ENCODE peak calls at places on chromosomes 5 and 9, in six cellular contexts. R is GM12878, U is H1, K is HepG2, Q is K562, G is GM12892. D is an unnamed sample.

GRCh38 chr9:89398651-89399050 is 80.4 kb downstream of the SECISBP2 start:
- DNase-seq in U (no peak), K (no peak), Q (no peak), R (no peak), G (no peak), D (no peak)

GRCh38 chr9:87464110-87464991 is 33.3 kb upstream of the DAPK1 start:
- DNase-seq in Q (no peak), K (no peak), R (peak; percentile 82), U (no peak), G (no peak), D (no peak)

GRCh38 chr5:105639068-105639467 is 2031.7 kb downstream of the EFNA5 start:
- DNase-seq in R (no peak), G (no peak), U (no peak), Q (peak; percentile 7), K (peak; percentile 0), D (no peak)

GRCh38 chr9:6909186-6909585 is 151.4 kb downstream of the KDM4C start:
- DNase-seq in K (no peak), Q (no peak), R (no peak), U (no peak), G (no peak), D (no peak)

GRCh38 chr5:168404366-168404765 is 81.9 kb upstream of the RARS1 start:
- DNase-seq in Q (no peak), R (no peak), U (no peak), G (no peak), K (no peak), D (no peak)

GRCh38 chr9:112061152-112061740 is 113.9 kb downstream of the SUSD1 start:
- DNase-seq in G (peak; percentile 40), Q (peak; percentile 60), U (no peak), R (peak; percentile 75), K (peak; percentile 56), D (peak; percentile 46)

GRCh38 chr9:98007251-98007928 is 24.2 kb downstream of the ANP32B start:
- DNase-seq in U (no peak), G (no peak), R (no peak), K (peak; percentile 10), Q (no peak), D (no peak)

GRCh38 chr5:136856648-136857047 is 491.3 kb upstream of the TRPC7 start:
- DNase-seq in G (no peak), R (no peak), U (no peak), Q (no peak), K (no peak), D (no peak)

GRCh38 chr5:1312993-1313833 is 18.3 kb upstream of the TERT start:
- DNase-seq in U (no peak), G (peak; percentile 52), R (peak; percentile 95), K (no peak), Q (no peak), D (peak; percentile 47)

GRCh38 chr5:14433202-14433601 is 148.4 kb upstream of the OTULINL start:
- DNase-seq in G (no peak), U (no peak), K (no peak), R (no peak), Q (no peak), D (no peak)

GRCh38 chr5:159746707-159747106 is 169.6 kb upstream of the ADRA1B start:
- DNase-seq in K (no peak), G (no peak), Q (no peak), R (no peak), U (no peak), D (no peak)

GRCh38 chr9:35776018-35776417 is 15.4 kb upstream of the NPR2 start:
- DNase-seq in R (no peak), U (no peak), Q (no peak), G (no peak), K (no peak), D (no peak)

GRCh38 chr5:178314961-178315820 is 82.6 kb upstream of the PHYKPL start:
- DNase-seq in K (no peak), G (no peak), U (no peak), R (no peak), Q (no peak), D (no peak)

GRCh38 chr9:110638381-110638954 is 30.1 kb upstream of the MUSK start:
- DNase-seq in K (no peak), G (no peak), U (no peak), Q (no peak), R (no peak), D (no peak)

GRCh38 chr5:159928122-159928960 is 12.1 kb downstream of the ADRA1B start:
- DNase-seq in K (no peak), G (no peak), R (no peak), U (no peak), Q (no peak), D (no peak)

GRCh38 chr5:107821288-107821687 is 150.6 kb upstream of the EFNA5 start:
- DNase-seq in K (no peak), G (no peak), U (no peak), R (no peak), Q (no peak), D (no peak)

GRCh38 chr5:21919417-21920022 is 933.6 kb downstream of the CDH12 start:
- DNase-seq in R (peak; percentile 13), K (peak; percentile 14), G (no peak), U (no peak), Q (peak; percentile 16), D (peak; percentile 16)

GRCh38 chr5:82421119-82421518 is 143.0 kb upstream of the RPS23 start:
- DNase-seq in G (no peak), R (no peak), K (no peak), Q (no peak), U (no peak), D (no peak)

GRCh38 chr5:27568811-27569210 is 530.4 kb upstream of the CDH9 start:
- DNase-seq in G (no peak), K (no peak), U (no peak), R (no peak), Q (no peak), D (no peak)

GRCh38 chr9:136110082-136111061 is 8.3 kb downstream of the TMEM250 start:
- DNase-seq in R (no peak), G (no peak), Q (peak; percentile 58), U (no peak), K (no peak), D (no peak)

GRCh38 chr5:147831465-147831864 is at the start of gene SPINK1:
- DNase-seq in K (no peak), Q (no peak), U (no peak), G (no peak), R (no peak), D (no peak)

GRCh38 chr9:95508968-95509850 is 7.6 kb downstream of the PTCH1 start:
- DNase-seq in K (peak; percentile 73), Q (peak; percentile 42), G (peak; percentile 48), R (peak; percentile 56), U (peak; percentile 82), D (no peak)
- TF ChIP-seq POLR2A in K (no peak), Q (no peak), G (no peak), R (no peak), U (no peak), D (no peak)

DNA sequence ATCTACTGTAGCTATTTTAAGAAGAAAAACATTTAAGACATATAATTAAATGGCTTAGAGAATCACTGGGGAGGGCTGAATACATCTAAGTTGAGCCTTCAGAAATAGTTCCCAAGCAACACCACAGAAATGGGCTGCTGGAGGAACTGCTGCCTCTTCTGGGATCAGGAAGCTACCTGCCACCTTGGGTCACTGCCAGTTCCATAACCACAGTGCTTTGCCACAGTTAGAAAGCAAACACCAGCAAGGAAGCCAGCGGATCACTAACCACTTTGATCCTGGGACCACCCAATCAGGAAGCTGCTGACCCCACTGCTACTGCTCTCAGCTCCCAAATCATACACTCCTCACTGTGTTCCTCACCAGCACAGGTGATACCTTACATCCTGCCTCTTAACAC is 347.0 kb downstream of the DEPDC1B start:
- DNase-seq in G (no peak), K (no peak), Q (no peak), U (no peak), R (no peak), D (no peak)
- TF ChIP-seq TAF1 in G (no peak), K (no peak), Q (no peak), U (no peak), R (no peak), D (no peak)

GRCh38 chr9:127931092-127931881 is 710 bp upstream of the PIP5KL1 start:
- DNase-seq in Q (peak; percentile 45), K (peak; percentile 50), R (no peak), G (no peak), U (peak; percentile 64), D (no peak)
- TF ChIP-seq POLR2A in Q (peak; percentile 66), K (no peak), R (peak; percentile 36), G (no peak), U (no peak), D (no peak)

GRCh38 chr5:123647066-123647465 is 135.1 kb downstream of the CSNK1G3 start:
- DNase-seq in K (no peak), U (no peak), R (no peak), G (no peak), Q (no peak), D (no peak)

DNA sequence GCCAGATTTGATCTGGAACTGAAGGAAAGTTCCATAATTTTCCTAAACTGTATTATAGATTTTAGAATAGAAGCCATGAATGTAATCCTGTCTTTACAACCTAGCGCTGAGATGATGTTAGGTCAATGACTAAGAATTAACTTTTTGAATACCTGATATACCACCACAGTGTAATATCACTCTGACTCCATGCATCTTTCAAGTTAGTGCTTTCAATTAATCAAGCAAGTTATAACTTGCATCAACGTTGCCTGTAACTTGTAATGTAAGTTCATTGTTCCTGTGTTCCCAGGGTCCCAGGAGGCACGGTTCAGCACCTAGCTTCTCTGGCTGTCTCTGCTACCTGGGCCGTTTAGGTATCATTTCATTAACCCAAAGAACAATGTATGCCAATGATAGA is 139.3 kb downstream of the CSNK1G3 start:
- DNase-seq in K (no peak), R (no peak), Q (no peak), U (no peak), G (no peak), D (no peak)
- TF ChIP-seq TAF1 in K (no peak), R (no peak), Q (no peak), U (no peak), G (no peak), D (no peak)